ENCODE peak calls at places on chromosome 19, in five cellular contexts. R is tibial artery, B is cardiac muscle cell, T is heart right ventricle, Q is PC-3. Y is an unnamed sample. For H3K4me1, the result is how much of the 10 kb centered on the place peaks cover.

GRCh38 chr19:36030264-36031148 is 2.2 kb downstream of the CLIP3 start:
- DNase-seq in Q (no peak), T (no peak), B (peak), R (no peak), Y (no peak)

GRCh38 chr19:39160889-39161672 is 35.5 kb downstream of the PAK4 start:
- DNase-seq in T (no peak), R (no peak), B (peak), Q (peak), Y (no peak)

GRCh38 chr19:41792513-41793413 is 3.6 kb upstream of the CEACAM3 start:
- DNase-seq in R (no peak), B (peak), T (peak), Q (peak), Y (peak)

GRCh38 chr19:42512743-42513304 is 15.5 kb downstream of the CEACAM1 start:
- DNase-seq in B (no peak), T (no peak), Q (no peak), R (no peak), Y (peak)

GRCh38 chr19:46599716-46600392 is 1.3 kb upstream of the CALM3 start:
- DNase-seq in T (no peak), Q (no peak), R (no peak), B (no peak), Y (no peak)

GRCh38 chr19:35879770-35880317 is 11.5 kb downstream of the APLP1 start:
- DNase-seq in T (peak), Q (peak), R (peak), B (peak), Y (peak)

GRCh38 chr19:50969413-50969760 is at the start of gene KLK6:
- DNase-seq in R (no peak), B (no peak), T (no peak), Q (peak), Y (no peak)

GRCh38 chr19:48926909-48927308 is 6.6 kb upstream of the DHDH start:
- DNase-seq in T (peak), R (peak), Q (peak), B (peak), Y (peak)

GRCh38 chr19:33416307-33417215 is 43.1 kb downstream of the CEBPG start:
- DNase-seq in B (peak), Q (peak), R (no peak), T (peak), Y (peak)

GRCh38 chr19:31976775-31977536 is 368.5 kb upstream of the ZNF507 start:
- DNase-seq in T (no peak), B (no peak), Q (no peak), R (no peak), Y (no peak)

GRCh38 chr19:10111405-10111811 is at the start of gene P2RY11:
- DNase-seq in Q (no peak), B (no peak), R (no peak), T (no peak), Y (no peak)

GRCh38 chr19:313169-313987 is 22.2 kb upstream of the PLPP2 start:
- DNase-seq in R (no peak), T (peak), Q (no peak), B (no peak), Y (no peak)

GRCh38 chr19:10784257-10784656 is 51.8 kb downstream of the TMED1 start:
- DNase-seq in R (peak), B (no peak), T (peak), Q (no peak), Y (no peak)

GRCh38 chr19:48646192-48646911 is 365 bp upstream of the CA11 start:
- DNase-seq in B (peak), T (peak), Q (peak), R (peak), Y (peak)

GRCh38 chr19:27718262-27718661 is 1494.7 kb downstream of the UQCRFS1 start:
- DNase-seq in Q (no peak), B (no peak), R (no peak), T (no peak), Y (no peak)

GRCh38 chr19:16161848-16162247 is 11.5 kb downstream of the CIB3 start:
- DNase-seq in Q (peak), T (no peak), B (peak), R (no peak), Y (no peak)

GRCh38 chr19:45780448-45781281 is 1.6 kb downstream of the DMPK start:
- DNase-seq in B (no peak), R (no peak), Q (no peak), T (no peak), Y (no peak)

GRCh38 chr19:30076751-30077670 is 135.0 kb downstream of the URI1 start:
- DNase-seq in R (no peak), B (no peak), T (no peak), Q (no peak), Y (no peak)

GRCh38 chr19:3336680-3337523 is 29.5 kb upstream of the NFIC start:
- DNase-seq in Q (no peak), T (peak), B (peak), R (peak), Y (no peak)

GRCh38 chr19:9621156-9622037 is at the start of gene ZNF561:
- DNase-seq in Q (peak), R (peak), T (peak), B (peak), Y (peak)

GRCh38 chr19:11848594-11849263 is at the start of gene ZNF439:
- DNase-seq in T (peak), B (peak), Q (peak), R (peak), Y (peak)

GRCh38 chr19:15101479-15102082 is 5.6 kb upstream of the SYDE1 start:
- DNase-seq in Q (peak), B (peak), T (no peak), R (no peak), Y (peak)

GRCh38 chr19:10321417-10321797 is 5.6 kb upstream of the FDX2 start:
- DNase-seq in B (no peak), T (no peak), R (no peak), Q (no peak), Y (no peak)

GRCh38 chr19:33280351-33280921 is 21.9 kb downstream of the CEBPA start:
- DNase-seq in R (no peak), Q (no peak), B (no peak), T (no peak), Y (no peak)

GRCh38 chr19:46963093-46963734 is 56.4 kb upstream of the NPAS1 start:
- DNase-seq in B (peak), T (no peak), Q (peak), R (no peak), Y (no peak)

GRCh38 chr19:2290441-2291184 is 8.6 kb upstream of the PEAK3 start:
- DNase-seq in R (no peak), B (no peak), T (no peak), Q (no peak), Y (no peak)

GRCh38 chr19:11480081-11480926 is 542 bp downstream of the ELAVL3 start:
- DNase-seq in Q (no peak), B (no peak), T (no peak), R (no peak), Y (no peak)

GRCh38 chr19:3057275-3057714 is 5.0 kb downstream of the TLE5 start:
- DNase-seq in B (peak), R (peak), Q (peak), T (peak), Y (no peak)

GRCh38 chr19:38658462-38659306 is 11.2 kb downstream of the ACTN4 start:
- DNase-seq in Q (peak), R (peak), T (peak), B (peak), Y (peak)

DNA sequence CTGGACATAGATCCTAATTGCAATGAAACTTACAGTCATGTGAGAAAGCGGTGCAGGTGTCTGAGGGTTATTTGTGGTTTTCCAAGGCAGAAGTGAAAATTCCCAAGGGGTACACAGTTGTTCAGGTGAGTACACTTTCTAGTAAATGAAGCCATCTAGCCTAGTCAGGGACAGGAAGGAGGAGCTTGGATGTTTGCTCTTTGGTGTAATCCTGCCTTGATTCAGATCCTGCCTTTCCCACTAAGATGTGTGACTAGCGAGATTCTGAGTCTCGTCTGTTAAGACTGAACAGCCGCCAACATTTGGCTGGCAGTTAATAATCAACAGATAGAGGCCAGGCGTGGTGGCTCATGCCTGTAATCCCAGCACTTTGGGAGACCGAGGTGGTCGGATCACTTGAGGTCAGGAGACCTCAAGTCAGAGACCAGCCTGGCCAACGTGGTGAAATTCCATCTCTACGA is 2.5 kb downstream of the RPS9 start:
- DNase-seq in T (no peak), R (no peak), B (peak), Q (peak), Y (no peak)
- H3K4me1 ChIP-seq in T (half or more), R (under half), B (under half), Q (under half), Y (under half)

DNA sequence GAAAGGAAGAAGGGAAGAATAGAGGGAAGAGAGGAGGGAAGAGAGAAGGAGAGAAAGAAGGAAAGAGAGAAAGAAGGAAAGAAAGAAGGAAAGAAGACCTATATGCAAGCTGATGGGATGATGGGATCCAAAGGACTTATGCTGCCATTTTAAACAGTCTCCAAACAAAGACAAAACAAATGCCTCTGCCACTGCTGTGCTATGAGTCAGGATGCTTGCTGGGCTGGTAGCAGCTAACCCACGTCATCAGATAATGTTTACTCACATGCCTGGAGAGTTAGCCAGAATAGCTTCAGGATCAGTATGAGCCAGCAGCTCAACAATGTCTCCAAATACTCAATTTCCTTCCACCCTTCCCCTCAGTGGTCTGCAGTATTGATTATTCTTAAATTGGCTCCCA is 12.0 kb upstream of the ZNF274 start:
- DNase-seq in Q (peak), B (peak), T (no peak), R (no peak), Y (no peak)
- H3K4me3 ChIP-seq in Q (no peak), B (no peak), T (no peak), R (no peak), Y (no peak)

GRCh38 chr19:20233105-20233504 is 66.1 kb downstream of the ZNF486 start:
- DNase-seq in T (no peak), B (no peak), R (no peak), Q (no peak), Y (no peak)

GRCh38 chr19:20238025-20238623 is 71.1 kb downstream of the ZNF486 start:
- DNase-seq in Q (no peak), B (peak), R (peak), T (peak), Y (peak)

DNA sequence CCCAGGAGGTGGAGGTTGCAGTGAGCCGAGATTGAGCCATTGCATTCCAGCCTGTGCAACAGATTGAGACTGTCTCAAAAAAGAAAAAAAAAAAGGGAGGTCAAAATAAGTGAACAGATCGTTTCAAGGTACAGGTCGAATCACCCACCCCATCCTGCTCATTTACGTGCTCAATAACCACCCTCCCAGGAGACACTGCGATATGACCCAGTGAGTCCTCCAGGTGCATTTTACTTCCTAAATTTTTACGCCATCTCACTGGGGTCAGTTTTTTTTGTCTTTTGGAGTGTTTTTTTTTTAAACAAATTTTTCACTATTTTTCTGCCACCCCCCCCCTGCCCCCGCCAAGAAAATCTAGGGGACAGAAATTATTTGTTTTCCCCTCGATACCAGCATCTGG is 68.1 kb downstream of the ZNF486 start:
- DNase-seq in Q (no peak), R (no peak), B (no peak), T (no peak), Y (no peak)
- TF ChIP-seq CTCF in Q (no peak), R (no peak), B (no peak), T (no peak), Y (no peak)

GRCh38 chr19:13097331-13098258 is 5.1 kb downstream of the LYL1 start:
- DNase-seq in B (no peak), Q (no peak), R (peak), T (no peak), Y (no peak)
- H3K4me1 ChIP-seq in B (under half), Q (under half), R (half or more), T (half or more), Y (under half)

DNA sequence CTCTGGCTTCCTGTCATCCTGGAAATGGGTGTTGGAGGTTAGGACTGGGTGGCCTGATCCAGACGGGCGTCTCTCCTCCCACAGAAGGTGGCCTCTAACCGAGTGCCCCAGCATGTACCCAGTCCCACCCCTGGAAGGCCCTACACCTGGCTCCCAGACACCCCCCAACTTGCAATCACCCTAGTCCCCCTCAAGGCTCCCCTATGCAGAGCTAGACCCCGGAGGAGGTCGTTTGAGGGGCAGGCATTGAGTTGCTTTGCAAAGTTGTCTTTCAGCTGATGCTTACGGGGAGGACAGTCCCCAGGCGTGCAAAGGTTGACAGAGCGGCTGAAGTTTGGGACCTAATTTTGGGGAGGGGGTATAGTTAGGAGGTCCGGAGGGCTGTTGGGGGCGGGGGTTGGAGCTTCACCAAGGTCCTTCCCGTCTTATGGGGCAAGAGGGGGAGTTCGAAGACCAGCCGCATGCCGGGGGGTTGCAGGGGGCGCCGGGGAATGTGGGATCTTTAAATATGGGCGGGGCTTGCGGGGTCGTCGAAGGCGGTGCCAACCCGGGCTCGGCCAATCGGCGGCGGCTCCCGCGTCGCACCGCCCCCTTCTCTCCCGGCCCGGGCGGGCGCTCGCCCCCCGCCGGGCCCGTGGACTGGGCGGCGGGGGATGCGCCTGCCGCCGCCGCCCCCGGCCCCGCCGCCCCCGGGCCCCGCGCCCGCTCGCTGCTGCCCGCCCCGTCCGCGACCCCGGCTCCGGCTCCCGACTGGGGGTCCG is at the start of gene KCNN1:
- DNase-seq in Q (no peak), R (no peak), T (no peak), B (no peak), Y (peak)
- H3K4me3 ChIP-seq in Q (no peak), R (no peak), T (no peak), B (peak), Y (peak)